ENCODE peak calls at places on chromosomes 1 and 21, in eight cellular contexts. G is mammary epithelial cell; L is RWPE1; S is stimulated activated CD8-positive, alpha-beta memory T cell treated with anti-CD3 and anti-CD28 coated beads, Interleukin-4, amount 100 ng/mL, for 48 hours; H is A549; Q is hippocampal formation; X is GM03348; Z is thoracic aorta. K is an unnamed sample.
A peak's percentile ranks its signal among the peaks of the same experiment; 100 is the strongest.

GRCh38 chr21:42737969-42738590 is 84.7 kb downstream of the PDE9A start:
- DNase-seq in G (no peak), L (no peak), S (no peak), H (no peak), Q (peak; percentile 25), X (no peak), Z (no peak), K (no peak)

GRCh38 chr1:33824971-33825370 is 38.9 kb upstream of the HMGB4 start:
- DNase-seq in G (no peak), L (no peak), S (no peak), H (no peak), Q (no peak), X (no peak), Z (no peak), K (no peak)

GRCh38 chr1:12344611-12345299 is 114.9 kb downstream of the VPS13D start:
- DNase-seq in G (no peak), L (no peak), S (peak; percentile 29), H (no peak), Q (peak; percentile 60), X (no peak), Z (no peak), K (peak; percentile 11)

GRCh38 chr1:27144349-27144748 is 10.6 kb downstream of the SLC9A1 start:
- DNase-seq in G (no peak), L (peak; percentile 77), S (no peak), H (no peak), Q (no peak), X (no peak), Z (no peak), K (no peak)

GRCh38 chr1:118905206-118905605 is 82.9 kb downstream of the TBX15 start:
- DNase-seq in G (no peak), L (no peak), S (no peak), H (no peak), Q (no peak), X (no peak), Z (no peak), K (no peak)

GRCh38 chr1:96365596-96365995 is 356.0 kb upstream of the PTBP2 start:
- DNase-seq in G (no peak), L (no peak), S (no peak), H (no peak), Q (no peak), X (no peak), Z (no peak), K (no peak)

GRCh38 chr1:43329995-43330751 is 7.4 kb upstream of the MPL start:
- DNase-seq in G (peak; percentile 55), L (peak; percentile 38), S (peak; percentile 79), H (no peak), Q (no peak), X (peak; percentile 85), Z (peak; percentile 19), K (peak; percentile 77)

GRCh38 chr1:164880644-164881043 is 321.7 kb downstream of the PBX1 start:
- DNase-seq in G (no peak), L (no peak), S (no peak), H (no peak), Q (no peak), X (no peak), Z (no peak), K (no peak)

GRCh38 chr1:66678151-66678550 is 74.1 kb upstream of the DYNLT5 start:
- DNase-seq in G (no peak), L (no peak), S (no peak), H (no peak), Q (no peak), X (peak; percentile 6), Z (no peak), K (no peak)

GRCh38 chr21:28579986-28580550 is 412.6 kb downstream of the LTN1 start:
- DNase-seq in G (no peak), L (no peak), S (no peak), H (no peak), Q (no peak), X (no peak), Z (no peak), K (no peak)

GRCh38 chr1:34761776-34762307 is 2.3 kb downstream of the GJB4 start:
- DNase-seq in G (no peak), L (no peak), S (no peak), H (no peak), Q (no peak), X (no peak), Z (no peak), K (no peak)

GRCh38 chr1:15152318-15153183 is 996 bp upstream of the TMEM51 start:
- DNase-seq in G (peak; percentile 89), L (peak; percentile 87), S (peak; percentile 43), H (peak; percentile 89), Q (peak; percentile 68), X (peak; percentile 91), Z (peak; percentile 51), K (no peak)

GRCh38 chr21:35090403-35090802 is 41.3 kb upstream of the RUNX1 start:
- DNase-seq in G (no peak), L (no peak), S (no peak), H (no peak), Q (no peak), X (no peak), Z (no peak), K (no peak)

GRCh38 chr21:17466166-17466565 is 46.7 kb upstream of the CXADR start:
- DNase-seq in G (peak; percentile 57), L (no peak), S (no peak), H (peak; percentile 28), Q (no peak), X (peak; percentile 35), Z (no peak), K (no peak)

GRCh38 chr1:62175568-62176179 is 19.0 kb upstream of the L1TD1 start:
- DNase-seq in G (peak; percentile 39), L (peak; percentile 46), S (peak; percentile 37), H (peak; percentile 41), Q (peak; percentile 14), X (peak; percentile 68), Z (no peak), K (peak; percentile 55)

GRCh38 chr1:29546496-29546895 is 310.2 kb downstream of the PTPRU start:
- DNase-seq in G (no peak), L (no peak), S (no peak), H (no peak), Q (no peak), X (no peak), Z (no peak), K (no peak)

GRCh38 chr1:224707849-224708725 is 92.0 kb downstream of the CNIH3 start:
- DNase-seq in G (peak; percentile 75), L (peak; percentile 56), S (no peak), H (no peak), Q (no peak), X (peak; percentile 74), Z (no peak), K (no peak)

GRCh38 chr1:63669151-63669961 is 76.1 kb downstream of the PGM1 start:
- DNase-seq in G (peak; percentile 57), L (no peak), S (no peak), H (no peak), Q (no peak), X (no peak), Z (no peak), K (no peak)

GRCh38 chr1:201709564-201710295 is 119.2 kb upstream of the IPO9 start:
- DNase-seq in G (peak; percentile 35), L (peak; percentile 79), S (peak; percentile 83), H (peak; percentile 54), Q (peak; percentile 70), X (peak; percentile 79), Z (no peak), K (peak; percentile 76)

GRCh38 chr21:45818904-45819285 is 162.7 kb upstream of the COL6A1 start:
- DNase-seq in G (peak; percentile 78), L (peak; percentile 46), S (peak; percentile 88), H (peak; percentile 51), Q (no peak), X (peak; percentile 47), Z (no peak), K (no peak)

GRCh38 chr21:20031807-20032206 is 966.4 kb upstream of the NCAM2 start:
- DNase-seq in G (no peak), L (no peak), S (no peak), H (no peak), Q (no peak), X (no peak), Z (no peak), K (no peak)

GRCh38 chr1:15272009-15272781 is 25.2 kb downstream of the FHAD1 start:
- DNase-seq in G (peak; percentile 70), L (peak; percentile 82), S (peak; percentile 48), H (peak; percentile 71), Q (peak; percentile 70), X (peak; percentile 85), Z (peak; percentile 27), K (peak; percentile 80)

GRCh38 chr1:64624446-64624766 is 120.5 kb upstream of the RAVER2 start:
- DNase-seq in G (peak; percentile 62), L (no peak), S (no peak), H (no peak), Q (no peak), X (peak; percentile 63), Z (no peak), K (no peak)

GRCh38 chr1:16724718-16725438 is 15.4 kb upstream of the RNU1-4 start:
- DNase-seq in G (no peak), L (no peak), S (no peak), H (no peak), Q (no peak), X (no peak), Z (no peak), K (peak; percentile 29)

GRCh38 chr21:14403681-14404318 is 20.9 kb upstream of the HSPA13 start:
- DNase-seq in G (peak; percentile 12), L (peak; percentile 15), S (no peak), H (peak; percentile 28), Q (peak; percentile 4), X (peak; percentile 50), Z (no peak), K (peak; percentile 29)

GRCh38 chr1:27656157-27656893 is 15.7 kb downstream of the IFI6 start:
- DNase-seq in G (peak; percentile 65), L (no peak), S (no peak), H (no peak), Q (no peak), X (peak; percentile 82), Z (no peak), K (no peak)

GRCh38 chr1:87224209-87224608 is 104.5 kb upstream of the LMO4 start:
- DNase-seq in G (peak; percentile 98), L (peak; percentile 74), S (no peak), H (peak; percentile 50), Q (no peak), X (peak; percentile 76), Z (no peak), K (no peak)

GRCh38 chr21:29730281-29730680 is 209.5 kb downstream of the GRIK1 start:
- DNase-seq in G (no peak), L (no peak), S (no peak), H (no peak), Q (no peak), X (no peak), Z (no peak), K (no peak)

GRCh38 chr1:246629976-246630375 is 63.7 kb downstream of the CNST start:
- DNase-seq in G (no peak), L (no peak), S (no peak), H (no peak), Q (no peak), X (no peak), Z (no peak), K (peak; percentile 29)

GRCh38 chr1:85952460-85952859 is 204.1 kb downstream of the COL24A1 start:
- DNase-seq in G (no peak), L (no peak), S (no peak), H (no peak), Q (no peak), X (no peak), Z (no peak), K (no peak)

GRCh38 chr1:226764533-226764932 is 25.5 kb upstream of the ITPKB start:
- DNase-seq in G (no peak), L (no peak), S (no peak), H (no peak), Q (no peak), X (no peak), Z (no peak), K (peak; percentile 48)

GRCh38 chr1:96309783-96310182 is 411.8 kb upstream of the PTBP2 start:
- DNase-seq in G (peak; percentile 81), L (peak; percentile 47), S (no peak), H (peak; percentile 11), Q (no peak), X (peak; percentile 28), Z (no peak), K (no peak)

K was measured in GM10248.